ENCODE peak calls at places on chromosomes 4 and X, in four cellular contexts. R is AG09309, D is dorsolateral prefrontal cortex, M is vagina. Q is an unnamed sample.

GRCh38 chr4:74006009-74006476 is 7.6 kb upstream of the CXCL5 start:
- DNase-seq in R (no peak), D (no peak), M (no peak), Q (peak)

GRCh38 chrX:43313035-43313434 is 343.1 kb upstream of the MAOA start:
- DNase-seq in R (no peak), D (no peak), M (no peak), Q (no peak)

GRCh38 chr4:85776579-85776978 is 301.6 kb downstream of the ARHGAP24 start:
- DNase-seq in R (no peak), D (no peak), M (no peak), Q (peak)

GRCh38 chrX:63930140-63930539 is 145.1 kb upstream of the ARHGEF9 start:
- DNase-seq in R (no peak), D (no peak), M (no peak), Q (no peak)

GRCh38 chrX:8067754-8068469 is 103.2 kb downstream of the VCX2 start:
- DNase-seq in R (no peak), D (no peak), M (no peak), Q (no peak)

GRCh38 chr4:5399790-5400421 is 308.5 kb downstream of the EVC2 start:
- DNase-seq in R (no peak), D (no peak), M (no peak), Q (peak)

GRCh38 chr4:4415806-4416805 is 29.2 kb downstream of the NSG1 start:
- DNase-seq in R (no peak), D (peak), M (no peak), Q (no peak)

GRCh38 chrX:49308604-49309269 is 5.3 kb downstream of the GAGE10 start:
- DNase-seq in R (no peak), D (no peak), M (no peak), Q (peak)

GRCh38 chr4:122963222-122963621 is 40.8 kb upstream of the NUDT6 start:
- DNase-seq in R (no peak), D (no peak), M (no peak), Q (peak)

GRCh38 chr4:87243426-87244053 is 23.1 kb upstream of the KLHL8 start:
- DNase-seq in R (no peak), D (no peak), M (no peak), Q (no peak)

GRCh38 chr4:87239821-87240220 is 19.4 kb upstream of the KLHL8 start:
- DNase-seq in R (no peak), D (no peak), M (no peak), Q (no peak)

GRCh38 chr4:87236851-87237250 is 16.4 kb upstream of the KLHL8 start:
- DNase-seq in R (no peak), D (no peak), M (no peak), Q (no peak)

GRCh38 chr4:87241341-87241740 is 20.9 kb upstream of the KLHL8 start:
- DNase-seq in R (no peak), D (no peak), M (no peak), Q (no peak)

GRCh38 chr4:87240341-87240740 is 19.9 kb upstream of the KLHL8 start:
- DNase-seq in R (no peak), D (no peak), M (no peak), Q (no peak)
- H3K4me3 ChIP-seq in R (no peak), D (no peak), M (no peak), Q (no peak)

GRCh38 chrX:17546356-17546755 is 171.4 kb downstream of the NHS start:
- DNase-seq in R (no peak), D (no peak), M (no peak), Q (no peak)

GRCh38 chrX:17547658-17548057 is 172.7 kb downstream of the NHS start:
- DNase-seq in R (no peak), D (no peak), M (no peak), Q (peak)

GRCh38 chrX:17552251-17552650 is 177.3 kb downstream of the NHS start:
- DNase-seq in R (no peak), D (no peak), M (no peak), Q (peak)

GRCh38 chrX:17550011-17550410 is 175.0 kb downstream of the NHS start:
- DNase-seq in R (no peak), D (no peak), M (no peak), Q (no peak)

DNA sequence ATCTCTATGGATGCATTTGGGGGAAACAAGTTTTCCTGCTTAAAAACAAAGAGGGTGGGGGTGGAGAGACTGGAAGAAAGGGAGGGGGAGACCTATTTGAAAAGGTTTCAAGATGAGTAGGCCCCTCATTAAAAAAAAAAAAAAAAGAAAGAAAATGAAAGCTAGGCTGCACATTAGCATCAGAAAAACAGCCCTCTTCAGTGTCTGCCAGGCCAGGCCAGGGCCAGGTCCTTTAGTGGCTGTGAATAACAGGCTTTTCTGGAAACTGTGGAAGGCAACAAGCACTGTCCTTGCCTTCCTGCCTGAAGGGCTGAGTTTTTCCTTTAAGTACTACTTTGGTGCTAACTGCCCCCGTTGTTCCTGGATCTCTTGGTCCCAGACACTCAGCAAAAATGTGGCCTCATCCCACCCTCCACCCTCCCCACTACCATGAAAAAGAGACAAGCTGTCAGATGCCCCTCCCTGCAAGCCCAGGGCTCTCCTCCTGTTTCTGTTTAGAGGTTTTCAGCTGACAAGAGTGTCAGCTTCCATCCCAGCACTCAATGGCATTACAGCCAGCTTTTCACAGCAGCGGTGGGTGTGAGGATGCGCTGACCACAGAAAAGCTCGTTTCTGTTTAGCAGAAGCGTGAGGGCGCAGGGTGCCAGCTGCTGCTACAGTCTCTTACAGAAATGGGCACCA is 174.1 kb downstream of the NHS start:
- DNase-seq in R (no peak), D (no peak), M (no peak), Q (no peak)
- TF ChIP-seq CTCF in R (no peak), D (no peak), M (no peak), Q (no peak)

GRCh38 chr4:80486603-80487002 is 151.1 kb downstream of the CFAP299 start:
- DNase-seq in R (no peak), D (no peak), M (no peak), Q (no peak)
- H3K4me3 ChIP-seq in R (no peak), D (no peak), M (no peak), Q (no peak)

GRCh38 chr4:175947117-175947722 is 118.4 kb upstream of the WDR17 start:
- DNase-seq in R (peak), D (no peak), M (no peak), Q (peak)
- TF ChIP-seq CTCF in R (peak), D (peak), M (no peak), Q (peak)

DNA sequence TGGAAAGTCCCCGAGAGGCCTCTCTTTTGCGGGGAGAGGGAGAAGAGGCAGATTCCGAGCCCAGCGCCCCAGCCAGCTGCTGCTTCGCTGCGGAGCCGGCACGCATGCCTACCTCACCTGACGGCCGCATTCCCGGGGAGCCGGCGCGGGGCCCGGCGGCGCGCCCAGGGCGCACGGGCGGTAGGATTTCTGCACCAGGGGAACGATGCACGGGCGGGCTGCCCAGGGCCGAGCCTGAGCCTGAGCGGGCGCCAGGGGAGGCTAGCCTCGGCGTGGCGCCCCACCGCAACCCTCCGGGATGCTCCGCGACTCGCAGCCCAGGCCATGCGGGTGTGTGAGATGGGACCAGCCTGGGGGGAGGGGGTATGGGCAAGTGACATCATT is 81.3 kb upstream of the SCML1 start:
- DNase-seq in R (no peak), D (no peak), M (no peak), Q (no peak)
- H3K4me3 ChIP-seq in R (no peak), D (peak), M (peak), Q (no peak)

GRCh38 chrX:101258260-101258581 is 32.9 kb downstream of the TAF7L start:
- DNase-seq in R (no peak), D (no peak), M (peak), Q (no peak)

GRCh38 chrX:101257448-101258259 is 33.5 kb downstream of the TAF7L start:
- DNase-seq in R (no peak), D (no peak), M (no peak), Q (peak)

GRCh38 chrX:101263766-101264165 is 27.4 kb downstream of the TAF7L start:
- DNase-seq in R (no peak), D (no peak), M (no peak), Q (peak)

GRCh38 chrX:101262590-101262989 is 28.5 kb downstream of the TAF7L start:
- DNase-seq in R (no peak), D (no peak), M (no peak), Q (no peak)

GRCh38 chrX:101260435-101260834 is 30.7 kb downstream of the TAF7L start:
- DNase-seq in R (no peak), D (no peak), M (no peak), Q (peak)
- TF ChIP-seq CTCF in R (peak), D (no peak), M (no peak), Q (peak)

DNA sequence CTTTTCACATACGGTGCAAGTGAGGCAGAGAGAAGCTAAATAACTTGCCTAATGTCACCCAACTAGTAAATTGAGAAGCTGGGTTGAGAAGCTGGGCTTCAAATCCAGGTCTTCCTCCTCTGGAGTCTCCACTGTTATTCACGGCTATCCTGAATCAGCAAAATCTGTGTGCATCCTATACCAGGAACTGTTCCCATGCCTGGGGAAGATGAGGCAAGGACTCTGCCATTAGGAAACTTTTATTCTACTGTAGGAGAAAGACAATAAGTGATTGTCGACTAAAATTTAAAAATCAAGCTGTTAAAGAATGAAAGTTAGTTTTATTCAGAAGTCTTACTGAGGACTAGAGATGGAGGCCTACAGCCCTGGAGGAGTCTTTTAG is 869 bp upstream of the TEC start:
- DNase-seq in R (no peak), D (no peak), M (no peak), Q (no peak)
- H3K4me3 ChIP-seq in R (no peak), D (peak), M (peak), Q (no peak)

GRCh38 chr4:169106696-169107229 is 96.7 kb upstream of the CBR4 start:
- DNase-seq in R (no peak), D (no peak), M (no peak), Q (no peak)

GRCh38 chr4:169110633-169111032 is 100.6 kb upstream of the CBR4 start:
- DNase-seq in R (no peak), D (no peak), M (no peak), Q (peak)

GRCh38 chr4:169109276-169109675 is 99.2 kb upstream of the CBR4 start:
- DNase-seq in R (no peak), D (no peak), M (no peak), Q (no peak)

GRCh38 chr4:169107528-169107927 is 97.5 kb upstream of the CBR4 start:
- DNase-seq in R (no peak), D (no peak), M (no peak), Q (no peak)

DNA sequence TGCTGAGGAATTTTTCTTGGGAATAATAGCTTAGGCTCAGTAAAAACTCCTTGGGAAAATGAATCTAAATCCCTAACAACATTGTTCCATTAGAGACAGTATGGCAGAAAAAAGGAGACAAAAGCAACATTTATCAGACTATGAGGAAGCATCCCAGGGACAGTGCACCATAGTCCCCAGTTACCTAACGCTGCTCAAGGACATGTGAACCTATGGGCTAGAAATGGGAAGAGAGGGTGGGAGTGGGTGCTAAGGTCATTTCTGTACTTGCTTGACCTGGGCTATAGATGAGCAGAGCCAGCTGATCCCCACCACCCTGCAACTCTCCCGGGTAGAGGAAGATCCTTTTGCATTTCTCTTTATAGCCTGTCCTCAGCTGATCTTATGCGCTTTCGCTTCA is 98.2 kb upstream of the CBR4 start:
- DNase-seq in R (no peak), D (no peak), M (no peak), Q (no peak)
- TF ChIP-seq CTCF in R (no peak), D (no peak), M (no peak), Q (no peak)

GRCh38 chr4:57103051-57103450 is 7.1 kb downstream of the IGFBP7 start:
- DNase-seq in R (no peak), D (no peak), M (no peak), Q (peak)
- H3K4me3 ChIP-seq in R (no peak), D (no peak), M (no peak), Q (peak)

GRCh38 chrX:9873952-9874351 is 87.7 kb downstream of the SHROOM2 start:
- DNase-seq in R (no peak), D (peak), M (no peak), Q (no peak)
- TF ChIP-seq CTCF in R (peak), D (peak), M (no peak), Q (peak)

Q was measured in cardiac fibroblast.